ENCODE peak calls at places on chromosomes 12 and 14, in eight cellular contexts. X is cardiac fibroblast, B is AG08395, K is GM23338, Z is NCI-H187 treated with DMSO at 0.1 percent for 48 hours, H is Right ventricle myocardium superior, S is NCI-H2081, G is LoVo. I is an unnamed sample.

GRCh38 chr14:71716371-71716770 is 215.9 kb upstream of the RGS6 start:
- DNase-seq in X (peak; percentile 61), B (peak; percentile 47), K (no peak), Z (no peak), H (no peak), S (no peak), G (no peak), I (no peak)

GRCh38 chr12:76670776-76671175 is 93.1 kb upstream of the ZDHHC17 start:
- DNase-seq in X (no peak), B (peak; percentile 56), K (no peak), Z (no peak), H (no peak), S (no peak), G (no peak), I (no peak)

GRCh38 chr14:37673439-37673838 is 78.0 kb downstream of the TTC6 start:
- DNase-seq in X (no peak), B (no peak), K (no peak), Z (no peak), H (no peak), S (no peak), G (no peak), I (no peak)

GRCh38 chr12:15883536-15883935 is 1.3 kb downstream of the STRAP start:
- DNase-seq in X (peak; percentile 24), B (no peak), K (no peak), Z (no peak), H (no peak), S (no peak), G (no peak), I (no peak)

GRCh38 chr12:19369691-19370148 is 69.6 kb upstream of the AEBP2 start:
- DNase-seq in X (peak; percentile 38), B (peak; percentile 28), K (no peak), Z (no peak), H (no peak), S (no peak), G (no peak), I (no peak)

GRCh38 chr14:104604461-104605449 is at the start of gene TMEM179:
- DNase-seq in X (peak; percentile 14), B (peak; percentile 41), K (peak; percentile 86), Z (no peak), H (no peak), S (peak; percentile 73), G (no peak), I (no peak)

GRCh38 chr14:77707355-77707723 is 484 bp downstream of the ALKBH1 start:
- DNase-seq in X (peak; percentile 51), B (peak; percentile 59), K (peak; percentile 33), Z (no peak), H (no peak), S (peak; percentile 44), G (peak; percentile 31), I (no peak)

GRCh38 chr14:35342160-35343010 is 50.2 kb downstream of the PSMA6 start:
- DNase-seq in X (peak; percentile 59), B (peak; percentile 56), K (no peak), Z (no peak), H (peak; percentile 76), S (no peak), G (no peak), I (peak; percentile 84)

GRCh38 chr12:121441555-121441954 is 41.6 kb downstream of the RNF34 start:
- DNase-seq in X (no peak), B (no peak), K (peak; percentile 62), Z (no peak), H (no peak), S (peak; percentile 3), G (no peak), I (no peak)